ENCODE peak calls at places on chromosomes 16 and 17, in ten cellular contexts. B is lung microvascular endothelial cell; M is CD4-positive, alpha-beta T cell; D is activated CD8-positive, alpha-beta memory T cell treated with anti-CD3 and anti-CD28 coated beads, Interleukin-2, amount 50 U/mL, for 4 hours; F is iPS DF 6.9; H is sciatic nerve; L is NCI-H748 treated with DMSO at 0.1 percent for 48 hours; S is skeletal muscle cell; I is HS-5; Y is cardiac muscle cell. J is an unnamed sample.

GRCh38 chr16:53816211-53816610 is 112.3 kb downstream of the FTO start:
- DNase-seq in Y (peak), S (no peak), M (no peak), H (no peak), I (no peak), D (no peak), L (no peak), B (no peak), F (no peak), J (no peak)

GRCh38 chr17:68260051-68260762 is 12.4 kb downstream of the AMZ2 start:
- DNase-seq in D (no peak), M (no peak), Y (no peak), F (no peak), S (no peak), H (no peak), L (no peak), B (no peak), I (no peak), J (no peak)

GRCh38 chr16:57314161-57314785 is 29.8 kb upstream of the PLLP start:
- DNase-seq in H (no peak), L (no peak), D (no peak), I (no peak), F (no peak), M (no peak), Y (no peak), S (no peak), B (no peak), J (no peak)

GRCh38 chr17:34797724-34798123 is 163.5 kb downstream of the CCT6B start:
- DNase-seq in B (peak), F (peak), S (no peak), H (no peak), Y (peak), M (no peak), D (peak), L (no peak), I (no peak), J (no peak)

GRCh38 chr16:17233301-17234002 is 237.3 kb downstream of the XYLT1 start:
- DNase-seq in L (no peak), B (no peak), M (no peak), H (no peak), D (no peak), I (no peak), Y (no peak), S (no peak), F (no peak), J (no peak)

GRCh38 chr17:28950017-28950751 is 1.1 kb downstream of the PHF12 start:
- DNase-seq in B (peak), M (peak), Y (peak), L (no peak), S (no peak), D (peak), F (no peak), H (peak), I (no peak), J (peak)

GRCh38 chr17:67633751-67634191 is 84.0 kb upstream of the NOL11 start:
- DNase-seq in B (no peak), M (no peak), F (no peak), D (no peak), I (no peak), Y (no peak), L (no peak), H (no peak), S (no peak), J (no peak)

GRCh38 chr17:82332669-82333278 is 792 bp downstream of the SECTM1 start:
- DNase-seq in S (no peak), M (no peak), I (no peak), F (no peak), H (peak), L (peak), B (peak), Y (peak), D (no peak), J (peak)

GRCh38 chr16:636206-637080 is at the start of gene METTL26:
- DNase-seq in F (peak), B (peak), S (peak), Y (peak), I (peak), L (peak), M (peak), D (peak), H (peak), J (peak)

GRCh38 chr16:29198231-29198630 is 208.3 kb downstream of the NPIPB11 start:
- DNase-seq in M (no peak), I (no peak), B (no peak), D (no peak), H (no peak), S (no peak), Y (no peak), F (no peak), L (no peak), J (no peak)

GRCh38 chr17:47990962-47991731 is 20.2 kb downstream of the CDK5RAP3 start:
- DNase-seq in Y (no peak), S (no peak), D (no peak), H (no peak), B (no peak), I (no peak), L (no peak), M (no peak), F (no peak), J (peak)

GRCh38 chr17:29005936-29006438 is at the start of gene SEZ6:
- DNase-seq in D (peak), H (peak), L (peak), I (no peak), S (peak), F (no peak), M (peak), B (peak), Y (peak), J (peak)